ENCODE peak calls at places on chromosomes 16 and 17, in ten cellular contexts. E is stimulated activated CD4-positive, alpha-beta T cell treated with anti-CD3 and anti-CD28 coated beads, Interleukin-15, amount 100 ng/mL, for 1 hour; X is iris pigment epithelial cell; M is islet precursor cell; R is activated CD4-positive, CD25-positive, alpha-beta regulatory T cell; N is activated CD8-positive, alpha-beta T cell treated with anti-CD3 and anti-CD28 coated beads for 36 hours; Y is T-helper 2 cell; C is EH; J is neural crest cell; T is NAMALWA. S is an unnamed sample.

GRCh38 chr17:29929006-29929543 is 953 bp downstream of the SSH2 start:
- DNase-seq in M (peak), C (peak), R (no peak), X (peak), Y (no peak), E (no peak), N (peak), J (peak), T (peak), S (no peak)

GRCh38 chr17:45021607-45022287 is 29.7 kb downstream of the DCAKD start:
- DNase-seq in N (peak), R (peak), T (peak), M (peak), C (peak), E (peak), Y (peak), X (peak), J (peak), S (peak)

GRCh38 chr17:17051380-17051779 is 9.1 kb downstream of the MPRIP start:
- DNase-seq in J (no peak), E (no peak), T (no peak), X (no peak), M (peak), C (no peak), Y (no peak), R (no peak), N (no peak), S (peak)

GRCh38 chr17:41773190-41773588 is 13.3 kb downstream of the JUP start:
- DNase-seq in X (peak), N (no peak), E (no peak), R (no peak), Y (no peak), T (no peak), C (peak), M (peak), J (no peak), S (no peak)

GRCh38 chr17:60743812-60744211 is 66.2 kb downstream of the BCAS3 start:
- DNase-seq in C (peak), X (no peak), Y (no peak), R (no peak), N (no peak), T (no peak), M (peak), J (no peak), E (no peak), S (no peak)

GRCh38 chr17:29291163-29291752 is 2.7 kb downstream of the NUFIP2 start:
- DNase-seq in J (peak), C (peak), T (peak), X (peak), R (no peak), E (no peak), Y (no peak), N (peak), M (no peak), S (no peak)

GRCh38 chr16:28163699-28164584 is 47.8 kb downstream of the XPO6 start:
- DNase-seq in N (no peak), X (peak), Y (no peak), R (no peak), M (no peak), J (no peak), T (no peak), C (peak), E (no peak), S (no peak)

GRCh38 chr16:50210266-50211038 is 55.9 kb upstream of the ADCY7 start:
- DNase-seq in J (peak), N (peak), T (peak), C (peak), E (peak), R (peak), X (peak), Y (peak), M (peak), S (no peak)

GRCh38 chr17:61770043-61770442 is 93.3 kb downstream of the BRIP1 start:
- DNase-seq in Y (no peak), M (no peak), N (no peak), C (peak), X (peak), R (no peak), E (no peak), J (no peak), T (no peak), S (no peak)

GRCh38 chr16:48001306-48001885 is 154.4 kb downstream of the ABCC12 start:
- DNase-seq in X (no peak), C (no peak), T (no peak), N (no peak), E (no peak), J (no peak), Y (no peak), M (peak), R (no peak), S (peak)

GRCh38 chr16:2857451-2858244 is at the start of gene PRSS22:
- DNase-seq in X (no peak), C (no peak), T (no peak), N (no peak), M (peak), J (no peak), Y (no peak), R (no peak), E (no peak), S (no peak)

GRCh38 chr17:65750678-65751077 is 189.2 kb upstream of the AXIN2 start:
- DNase-seq in N (peak), M (no peak), X (peak), E (peak), J (no peak), R (peak), Y (peak), C (peak), T (peak), S (no peak)

GRCh38 chr16:4090476-4090875 is 25.8 kb downstream of the ADCY9 start:
- DNase-seq in Y (no peak), T (no peak), J (no peak), M (no peak), R (no peak), C (peak), N (no peak), E (no peak), X (no peak), S (no peak)

GRCh38 chr17:49358638-49359247 is 3.3 kb downstream of the ZNF652 start:
- DNase-seq in X (no peak), Y (no peak), R (no peak), M (peak), E (no peak), C (no peak), T (peak), N (peak), J (no peak), S (no peak)

GRCh38 chr16:75340715-75341500 is 89.5 kb upstream of the BCAR1 start:
- DNase-seq in J (no peak), Y (no peak), C (peak), X (peak), M (peak), R (no peak), E (no peak), N (no peak), T (no peak), S (no peak)

GRCh38 chr16:85448557-85449194 is 164.4 kb upstream of the GSE1 start:
- DNase-seq in T (peak), E (no peak), X (no peak), M (no peak), C (no peak), N (peak), R (peak), Y (no peak), J (no peak), S (no peak)

GRCh38 chr17:49112936-49113335 is 19.6 kb upstream of the B4GALNT2 start:
- DNase-seq in C (no peak), R (no peak), Y (no peak), N (no peak), E (no peak), M (no peak), J (no peak), X (no peak), T (no peak), S (no peak)

GRCh38 chr17:7476474-7476873 is 3.0 kb downstream of the ZBTB4 start:
- DNase-seq in N (no peak), R (no peak), X (peak), Y (no peak), C (peak), T (no peak), M (peak), E (no peak), J (no peak), S (no peak)

GRCh38 chr17:29158515-29159275 is 21.5 kb downstream of the MYO18A start:
- DNase-seq in J (no peak), C (peak), T (no peak), Y (no peak), R (no peak), X (peak), M (no peak), E (no peak), N (no peak), S (no peak)

GRCh38 chr17:79420318-79421243 is 190.3 kb downstream of the RBFOX3 start:
- DNase-seq in E (peak), C (peak), R (no peak), J (peak), X (peak), N (peak), T (no peak), Y (peak), M (peak), S (no peak)

GRCh38 chr17:603405-604193 is 111.0 kb downstream of the VPS53 start:
- DNase-seq in M (no peak), E (no peak), R (no peak), J (no peak), C (peak), N (no peak), Y (no peak), X (peak), T (no peak), S (no peak)

GRCh38 chr17:76697702-76698465 is 12.9 kb downstream of the MXRA7 start:
- DNase-seq in X (peak), C (peak), T (no peak), R (no peak), J (no peak), N (no peak), M (peak), E (no peak), Y (no peak), S (no peak)

GRCh38 chr17:65559802-65560627 is 1.4 kb downstream of the AXIN2 start:
- DNase-seq in M (peak), J (peak), E (no peak), Y (no peak), N (no peak), X (no peak), T (peak), R (no peak), C (no peak), S (peak)

GRCh38 chr17:35390663-35391062 is 17.2 kb upstream of the SLFN11 start:
- DNase-seq in Y (no peak), C (no peak), M (no peak), E (no peak), R (no peak), J (no peak), T (no peak), N (no peak), X (peak), S (no peak)

GRCh38 chr17:10652984-10653680 is 4.0 kb downstream of the MYH3 start:
- DNase-seq in Y (no peak), J (no peak), E (no peak), M (no peak), T (no peak), C (no peak), R (no peak), N (peak), X (no peak), S (no peak)

GRCh38 chr16:86026916-86027315 is 128.0 kb downstream of the IRF8 start:
- DNase-seq in T (no peak), M (peak), X (no peak), N (no peak), J (no peak), C (no peak), Y (no peak), E (no peak), R (no peak), S (no peak)

GRCh38 chr17:30173649-30174048 is 57.0 kb downstream of the NSRP1 start:
- DNase-seq in C (no peak), X (no peak), N (peak), M (no peak), R (no peak), Y (no peak), E (no peak), T (no peak), J (no peak), S (no peak)

GRCh38 chr17:82241926-82242697 is 13.3 kb downstream of the SLC16A3 start:
- DNase-seq in M (peak), R (no peak), X (no peak), J (no peak), T (no peak), E (no peak), N (no peak), Y (no peak), C (no peak), S (no peak)

GRCh38 chr17:8458128-8458527 is 22.4 kb downstream of the NDEL1 start:
- DNase-seq in J (no peak), E (no peak), M (no peak), R (no peak), X (no peak), C (no peak), Y (no peak), N (no peak), T (no peak), S (no peak)

GRCh38 chr17:63956296-63956920 is 16.3 kb downstream of the SCN4A start:
- DNase-seq in Y (no peak), T (no peak), N (no peak), X (peak), J (no peak), E (no peak), M (no peak), C (peak), R (no peak), S (no peak)

GRCh38 chr17:71866095-71866494 is 254.7 kb upstream of the SOX9 start:
- DNase-seq in M (no peak), T (no peak), N (no peak), J (no peak), C (no peak), E (no peak), R (no peak), Y (no peak), X (no peak), S (no peak)

GRCh38 chr17:82400206-82400605 is 17.9 kb upstream of the HEXD start:
- DNase-seq in C (no peak), T (no peak), E (no peak), M (no peak), N (no peak), X (no peak), R (no peak), J (no peak), Y (no peak), S (no peak)